ENCODE peak calls at places on chromosomes 7 and 10, in six cellular contexts. One of them, this sample, is unnamed.

GRCh38 chr7:10536561-10536960 is 437.1 kb upstream of the PHF14 start:
- DNase-seq in activated effector memory CD4-positive, alpha-beta T cell treated with Interleukin-2 at 50 U/mL for 16 hours: no peak
- DNase-seq in tibial artery: no peak
- DNase-seq in EL: no peak
- DNase-seq in cardiac muscle cell: no peak
- DNase-seq in T-helper 17 cell: no peak
- DNase-seq in this sample: no peak

GRCh38 chr10:68403701-68404100 is 3.4 kb downstream of the RUFY2 start:
- DNase-seq in cardiac muscle cell: no peak
- DNase-seq in EL: no peak
- DNase-seq in tibial artery: no peak
- DNase-seq in T-helper 17 cell: no peak
- DNase-seq in activated effector memory CD4-positive, alpha-beta T cell treated with Interleukin-2 at 50 U/mL for 16 hours: no peak
- DNase-seq in this sample: no peak

GRCh38 chr7:137961200-137962177 is 40.4 kb downstream of the CREB3L2 start:
- DNase-seq in activated effector memory CD4-positive, alpha-beta T cell treated with Interleukin-2 at 50 U/mL for 16 hours: no peak
- DNase-seq in EL: no peak
- DNase-seq in tibial artery: peak; percentile 78
- DNase-seq in cardiac muscle cell: no peak
- DNase-seq in T-helper 17 cell: no peak
- DNase-seq in this sample: peak; percentile 59

GRCh38 chr10:92573091-92573797 is 649 bp downstream of the IDE start:
- DNase-seq in cardiac muscle cell: peak; percentile 47
- DNase-seq in activated effector memory CD4-positive, alpha-beta T cell treated with Interleukin-2 at 50 U/mL for 16 hours: peak; percentile 19
- DNase-seq in EL: peak; percentile 57
- DNase-seq in T-helper 17 cell: peak; percentile 9
- DNase-seq in tibial artery: no peak
- DNase-seq in this sample: peak; percentile 60

GRCh38 chr7:103240806-103241205 is 56.4 kb upstream of the PMPCB start:
- DNase-seq in activated effector memory CD4-positive, alpha-beta T cell treated with Interleukin-2 at 50 U/mL for 16 hours: no peak
- DNase-seq in cardiac muscle cell: no peak
- DNase-seq in EL: no peak
- DNase-seq in T-helper 17 cell: no peak
- DNase-seq in tibial artery: no peak
- DNase-seq in this sample: no peak

GRCh38 chr7:80622531-80622930 is 15.9 kb upstream of the CD36 start:
- DNase-seq in cardiac muscle cell: no peak
- DNase-seq in tibial artery: no peak
- DNase-seq in EL: peak; percentile 41
- DNase-seq in T-helper 17 cell: no peak
- DNase-seq in activated effector memory CD4-positive, alpha-beta T cell treated with Interleukin-2 at 50 U/mL for 16 hours: no peak
- DNase-seq in this sample: peak; percentile 14

GRCh38 chr7:132116369-132116768 is 459.9 kb downstream of the PLXNA4 start:
- DNase-seq in tibial artery: no peak
- DNase-seq in EL: peak; percentile 78
- DNase-seq in T-helper 17 cell: no peak
- DNase-seq in cardiac muscle cell: no peak
- DNase-seq in activated effector memory CD4-positive, alpha-beta T cell treated with Interleukin-2 at 50 U/mL for 16 hours: no peak
- DNase-seq in this sample: no peak

GRCh38 chr10:964321-964987 is 23.8 kb upstream of the GTPBP4 start:
- DNase-seq in tibial artery: no peak
- DNase-seq in activated effector memory CD4-positive, alpha-beta T cell treated with Interleukin-2 at 50 U/mL for 16 hours: no peak
- DNase-seq in T-helper 17 cell: no peak
- DNase-seq in cardiac muscle cell: no peak
- DNase-seq in EL: no peak
- DNase-seq in this sample: no peak

GRCh38 chr7:16411391-16411790 is 9.9 kb downstream of the CRPPA start:
- DNase-seq in activated effector memory CD4-positive, alpha-beta T cell treated with Interleukin-2 at 50 U/mL for 16 hours: no peak
- DNase-seq in tibial artery: no peak
- DNase-seq in cardiac muscle cell: no peak
- DNase-seq in EL: peak; percentile 59
- DNase-seq in T-helper 17 cell: no peak
- DNase-seq in this sample: no peak

GRCh38 chr10:18368681-18369080 is 228.5 kb downstream of the CACNB2 start:
- DNase-seq in tibial artery: no peak
- DNase-seq in activated effector memory CD4-positive, alpha-beta T cell treated with Interleukin-2 at 50 U/mL for 16 hours: no peak
- DNase-seq in T-helper 17 cell: no peak
- DNase-seq in EL: peak; percentile 52
- DNase-seq in cardiac muscle cell: no peak
- DNase-seq in this sample: no peak

GRCh38 chr7:148662646-148663045 is 36.1 kb upstream of the CUL1 start:
- DNase-seq in EL: peak; percentile 19
- DNase-seq in tibial artery: no peak
- DNase-seq in cardiac muscle cell: no peak
- DNase-seq in activated effector memory CD4-positive, alpha-beta T cell treated with Interleukin-2 at 50 U/mL for 16 hours: no peak
- DNase-seq in T-helper 17 cell: no peak
- DNase-seq in this sample: no peak

GRCh38 chr10:46232084-46232483 is 54.7 kb upstream of the ANTXRL start:
- DNase-seq in T-helper 17 cell: no peak
- DNase-seq in EL: no peak
- DNase-seq in cardiac muscle cell: no peak
- DNase-seq in activated effector memory CD4-positive, alpha-beta T cell treated with Interleukin-2 at 50 U/mL for 16 hours: no peak
- DNase-seq in tibial artery: no peak
- DNase-seq in this sample: no peak

GRCh38 chr10:110916554-110917346 is 2.2 kb downstream of the BBIP1 start:
- DNase-seq in cardiac muscle cell: no peak
- DNase-seq in tibial artery: no peak
- DNase-seq in EL: peak; percentile 93
- DNase-seq in T-helper 17 cell: no peak
- DNase-seq in activated effector memory CD4-positive, alpha-beta T cell treated with Interleukin-2 at 50 U/mL for 16 hours: no peak
- DNase-seq in this sample: peak; percentile 64

This sample was measured in AG20443.